ENCODE peak calls at places on chromosomes 1 and 21, in six cellular contexts. D is Peyer's patch, M is A549, Z is thyroid gland, A is endothelial cell of umbilical vein, C is ovary. K is an unnamed sample. For H3K4me1, the result is how much of the 10 kb centered on the place peaks cover.

GRCh38 chr1:63590161-63590560 is 3.0 kb upstream of the PGM1 start:
- DNase-seq in D (no peak), M (no peak), Z (no peak), A (peak), C (no peak), K (no peak)

GRCh38 chr21:41778974-41779600 is 12.2 kb upstream of the RIPK4 start:
- DNase-seq in D (no peak), M (no peak), Z (no peak), A (no peak), C (no peak), K (peak)

GRCh38 chr1:26986658-26987057 is 6.8 kb upstream of the TRNP1 start:
- DNase-seq in D (no peak), M (no peak), Z (no peak), A (no peak), C (no peak), K (peak)

GRCh38 chr1:174964261-174964984 is 35.3 kb upstream of the CACYBP start:
- DNase-seq in D (no peak), M (peak), Z (no peak), A (peak), C (no peak), K (no peak)

GRCh38 chr1:93022580-93022979 is 56.5 kb upstream of the MTF2 start:
- DNase-seq in D (no peak), M (no peak), Z (no peak), A (no peak), C (no peak), K (no peak)

GRCh38 chr21:25963186-25963585 is 207.4 kb downstream of the APP start:
- DNase-seq in D (no peak), M (peak), Z (no peak), A (peak), C (no peak), K (no peak)

GRCh38 chr1:161838362-161838761 is 72.2 kb downstream of the ATF6 start:
- DNase-seq in D (no peak), M (no peak), Z (no peak), A (no peak), C (peak), K (no peak)

GRCh38 chr1:181141431-181141910 is 53.0 kb downstream of the IER5 start:
- DNase-seq in D (no peak), M (peak), Z (no peak), A (peak), C (no peak), K (peak)

GRCh38 chr1:156492591-156493080 is 7.9 kb downstream of the MEF2D start:
- DNase-seq in D (no peak), M (no peak), Z (peak), A (no peak), C (no peak), K (no peak)

GRCh38 chr1:30902653-30903290 is 5.8 kb downstream of the SDC3 start:
- DNase-seq in D (peak), M (no peak), Z (no peak), A (no peak), C (no peak), K (no peak)

GRCh38 chr1:163162281-163162937 is 40.3 kb downstream of the RGS5 start:
- DNase-seq in D (no peak), M (no peak), Z (no peak), A (no peak), C (no peak), K (no peak)

GRCh38 chr21:44375281-44375651 is 21.8 kb downstream of the TRPM2 start:
- DNase-seq in D (peak), M (no peak), Z (no peak), A (no peak), C (peak), K (peak)

GRCh38 chr1:201260648-201261311 is 22.5 kb upstream of the PKP1 start:
- DNase-seq in D (peak), M (no peak), Z (no peak), A (no peak), C (no peak), K (no peak)

GRCh38 chr1:230864441-230864840 is 3.9 kb downstream of the C1orf198 start:
- DNase-seq in D (no peak), M (no peak), Z (no peak), A (no peak), C (no peak), K (no peak)
- H3K4me1 ChIP-seq in D (under half), M (under half), Z (under half), A (under half), C (under half), K (half or more)

DNA sequence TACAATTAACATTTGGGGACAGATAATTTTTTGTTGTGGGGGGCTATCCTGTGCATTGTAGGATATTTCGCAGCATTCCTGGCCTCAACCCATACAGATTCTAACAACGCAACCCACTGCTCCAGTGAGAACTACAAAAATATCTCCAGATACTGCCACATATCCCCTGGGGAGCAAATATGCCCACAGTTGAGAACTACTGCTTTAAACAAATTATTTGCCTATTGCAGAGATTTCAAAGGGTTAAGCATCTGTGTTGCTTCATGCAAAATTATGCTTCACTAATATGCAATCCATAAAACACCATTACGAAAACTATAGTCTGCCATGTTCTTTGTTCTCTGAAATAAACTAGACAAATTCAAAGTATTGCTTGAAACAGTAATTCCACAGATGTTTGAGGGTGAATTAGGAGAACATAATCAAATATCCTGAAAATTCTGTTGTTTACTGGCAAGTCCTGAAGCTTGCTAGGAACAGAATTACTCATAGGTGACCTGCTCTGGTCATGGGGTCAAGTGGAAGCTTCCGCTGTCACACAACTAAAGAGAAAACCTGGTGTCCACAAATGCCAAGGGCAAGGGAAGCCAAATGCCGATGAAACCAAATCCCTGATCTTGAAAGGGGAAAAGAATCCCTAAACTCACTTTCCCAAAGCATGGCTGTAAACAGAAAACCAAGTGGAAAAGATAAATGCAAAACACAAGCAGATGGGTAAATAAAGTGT is 149.4 kb downstream of the RERE start:
- DNase-seq in D (no peak), M (no peak), Z (peak), A (peak), C (no peak), K (no peak)
- TF ChIP-seq POLR2A in D (no peak), M (no peak), Z (no peak), A (no peak), C (no peak), K (no peak)

DNA sequence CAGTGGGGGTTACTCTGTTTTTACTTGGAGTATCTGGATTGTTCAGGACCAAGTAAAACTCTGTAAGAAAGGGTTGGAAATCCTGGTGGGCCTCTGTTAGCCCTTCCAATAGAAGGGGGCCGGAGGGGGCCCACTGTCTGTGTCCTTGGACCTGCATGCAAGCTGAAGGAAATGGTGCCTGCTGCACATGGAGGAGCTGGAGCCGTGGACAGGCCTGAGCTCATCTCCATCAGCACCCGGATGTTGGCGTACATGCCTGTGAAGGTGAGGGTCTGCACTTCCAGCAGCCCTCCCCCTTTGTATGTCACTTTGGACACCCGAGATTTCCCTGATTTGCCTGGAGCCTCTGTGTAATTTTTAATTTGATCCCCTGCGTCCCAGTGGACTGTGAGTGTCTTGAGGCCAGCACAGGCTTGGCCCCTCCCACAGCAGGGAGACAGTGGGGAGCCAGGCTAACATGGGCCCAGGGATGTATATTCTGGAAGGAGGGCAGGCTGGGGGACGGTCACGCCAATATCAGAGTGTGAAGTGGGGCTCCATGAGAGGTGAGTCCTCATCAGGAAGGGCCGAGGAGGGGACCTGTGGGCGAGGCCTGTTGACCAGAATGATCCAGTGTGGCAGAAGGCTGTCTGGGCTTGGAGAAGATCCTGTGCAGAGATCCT is 16.8 kb downstream of the GALNT2 start:
- DNase-seq in D (no peak), M (no peak), Z (no peak), A (no peak), C (no peak), K (no peak)
- H3K4me3 ChIP-seq in D (no peak), M (no peak), Z (no peak), A (no peak), C (no peak), K (no peak)

DNA sequence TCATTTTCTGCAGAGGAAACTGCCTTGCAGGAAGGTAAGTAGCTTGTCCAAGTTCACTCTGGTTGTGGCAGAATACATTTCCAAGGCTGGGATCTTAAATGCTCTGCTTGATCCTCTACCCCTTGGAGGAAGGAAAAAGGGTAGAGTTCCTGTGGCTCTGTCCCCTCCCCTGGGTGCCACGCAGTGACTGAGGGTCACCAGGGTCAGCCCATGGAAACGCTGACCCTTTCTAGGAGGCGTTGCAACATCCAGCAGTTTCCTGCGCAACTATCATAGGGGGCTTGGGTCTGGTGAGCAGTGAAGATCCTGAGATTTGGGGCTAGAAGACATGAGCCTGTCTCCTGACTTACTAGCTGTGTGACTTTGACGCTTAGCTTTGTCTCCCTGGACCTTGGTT is 29.4 kb upstream of the EPS8L3 start:
- DNase-seq in D (no peak), M (no peak), Z (no peak), A (peak), C (peak), K (peak)
- H3K4me1 ChIP-seq in D (under half), M (half or more), Z (under half), A (under half), C (under half), K (half or more)

DNA sequence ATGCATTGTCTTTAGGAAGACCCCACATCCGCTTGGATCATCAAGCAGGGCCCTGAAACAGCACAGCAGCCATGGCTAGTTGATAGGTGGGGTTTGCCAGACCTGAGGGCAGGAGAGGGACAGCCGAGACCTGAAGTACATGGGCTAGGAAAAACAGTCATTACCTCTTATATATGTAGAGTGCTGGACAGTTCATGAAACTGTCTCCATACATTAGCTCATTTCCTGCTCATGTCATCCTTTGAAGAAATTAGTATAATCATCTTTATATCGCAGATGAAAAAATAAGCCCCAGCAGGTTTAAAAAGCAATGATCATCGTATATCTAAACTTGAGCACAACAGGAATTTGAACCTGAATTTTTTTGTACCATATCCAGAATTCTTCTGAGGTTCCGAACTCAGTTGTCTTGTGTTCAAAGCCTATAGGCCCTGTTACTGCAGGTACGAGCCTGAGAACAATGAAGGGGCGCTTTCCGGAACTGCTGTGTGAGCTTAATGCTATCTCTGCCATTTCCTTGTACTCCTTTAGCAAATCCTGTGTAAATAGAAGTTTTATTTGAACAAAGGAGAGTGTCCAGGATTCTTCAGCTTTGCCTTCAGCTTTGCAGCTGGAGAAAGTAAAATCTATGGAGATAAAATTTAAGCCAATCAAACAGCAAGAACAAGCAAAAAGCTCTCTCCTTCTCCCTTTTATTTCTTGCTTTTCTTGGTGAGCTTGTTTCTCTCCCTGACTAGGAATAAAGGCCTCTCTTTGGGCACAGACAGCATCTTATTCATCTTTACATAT is 32.4 kb upstream of the DUSP10 start:
- DNase-seq in D (no peak), M (peak), Z (no peak), A (no peak), C (no peak), K (no peak)
- TF ChIP-seq POLR2A in D (no peak), M (no peak), Z (no peak), A (no peak), C (no peak), K (no peak)

K was measured in stomach.